ENCODE peak calls at places on chromosomes 13 and 19, in seven cellular contexts. G is breast epithelium, X is IMR-90, J is ascending aorta, N is neural progenitor cell, B is stomach, K is K562. Y is an unnamed sample.
A peak's percentile ranks its signal among the peaks of the same experiment; 100 is the strongest.

GRCh38 chr13:71417205-71417604 is 449.8 kb downstream of the DACH1 start:
- DNase-seq in G (no peak), X (peak; percentile 0), J (no peak), N (no peak), B (no peak), K (no peak), Y (no peak)

GRCh38 chr13:112693831-112694497 is 4.1 kb downstream of the ATP11A start:
- DNase-seq in G (peak; percentile 24), X (peak; percentile 90), J (peak; percentile 60), N (peak; percentile 35), B (peak; percentile 25), K (no peak), Y (no peak)

GRCh38 chr19:50728084-50728737 is 5.0 kb downstream of the CLEC11A start:
- DNase-seq in G (peak; percentile 62), X (peak; percentile 75), J (peak; percentile 76), N (peak; percentile 95), B (peak; percentile 43), K (peak; percentile 96), Y (peak; percentile 98)

GRCh38 chr19:3409346-3410064 is 43.1 kb downstream of the NFIC start:
- DNase-seq in G (peak; percentile 84), X (no peak), J (no peak), N (no peak), B (peak; percentile 47), K (no peak), Y (no peak)

GRCh38 chr19:43446746-43447489 is 18.5 kb downstream of the LYPD3 start:
- DNase-seq in G (peak; percentile 82), X (peak; percentile 65), J (peak; percentile 76), N (peak; percentile 84), B (peak; percentile 80), K (peak; percentile 78), Y (peak; percentile 61)

GRCh38 chr13:113041821-113042335 is 63.7 kb upstream of the F7 start:
- DNase-seq in G (no peak), X (no peak), J (no peak), N (no peak), B (no peak), K (no peak), Y (no peak)

GRCh38 chr19:55146648-55147218 is 2.3 kb downstream of the TNNT1 start:
- DNase-seq in G (no peak), X (no peak), J (no peak), N (peak; percentile 91), B (no peak), K (peak; percentile 92), Y (peak; percentile 87)

GRCh38 chr19:5686647-5687359 is 3.3 kb upstream of the RPL36 start:
- DNase-seq in G (peak; percentile 99), X (peak; percentile 83), J (peak; percentile 97), N (peak; percentile 98), B (peak; percentile 99), K (peak; percentile 99), Y (peak; percentile 100)

GRCh38 chr13:36026556-36026955 is 104.6 kb downstream of the DCLK1 start:
- DNase-seq in G (no peak), X (no peak), J (no peak), N (no peak), B (no peak), K (no peak), Y (no peak)

GRCh38 chr13:107680115-107680514 is 535.2 kb downstream of the LIG4 start:
- DNase-seq in G (no peak), X (peak; percentile 28), J (no peak), N (no peak), B (no peak), K (no peak), Y (no peak)

GRCh38 chr19:50320051-50320450 is 9.1 kb downstream of the KCNC3 start:
- DNase-seq in G (no peak), X (no peak), J (no peak), N (no peak), B (no peak), K (no peak), Y (no peak)

GRCh38 chr19:35256566-35256965 is 7.8 kb downstream of the LSR start:
- DNase-seq in G (no peak), X (no peak), J (no peak), N (no peak), B (no peak), K (no peak), Y (no peak)

DNA sequence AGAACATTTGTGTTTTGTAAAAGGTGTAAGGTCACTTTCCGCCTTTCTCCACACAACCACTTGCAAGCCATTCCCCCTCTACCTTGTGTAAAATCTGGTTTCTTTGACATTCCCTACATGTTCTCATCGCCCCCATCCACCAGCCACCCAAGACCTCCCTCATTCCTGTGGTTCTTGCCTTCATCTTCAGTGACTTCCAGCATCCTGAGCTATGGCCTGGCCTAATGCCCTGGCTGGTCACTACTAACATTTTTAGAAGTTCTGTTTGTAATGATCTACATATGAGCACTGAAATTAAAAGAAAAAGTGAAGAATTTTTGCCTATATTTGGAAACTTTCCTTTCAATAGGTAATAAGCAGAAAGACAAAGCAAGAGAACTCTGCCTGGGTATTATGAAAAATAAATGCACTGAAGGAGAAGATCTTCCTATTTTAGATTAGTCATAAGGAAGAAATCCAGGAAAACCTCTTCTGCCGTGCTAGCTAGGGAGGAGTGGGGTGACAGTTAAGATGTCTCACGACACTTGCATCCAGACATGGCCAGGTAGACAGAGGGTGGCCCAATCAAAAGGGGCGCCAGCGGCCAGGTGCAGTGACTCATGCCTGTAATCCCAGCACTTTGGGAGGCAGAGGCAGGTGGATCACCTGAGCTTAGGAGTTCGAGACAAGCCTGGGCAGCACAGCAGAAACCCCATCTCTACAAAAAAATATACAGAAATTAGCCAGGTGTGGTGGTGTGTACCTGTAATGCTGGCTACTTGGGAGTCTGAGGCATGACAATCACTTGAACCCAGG is 28.1 kb upstream of the MPHOSPH8 start:
- DNase-seq in G (no peak), X (peak; percentile 34), J (no peak), N (no peak), B (no peak), K (no peak), Y (no peak)
- H3K4me1 ChIP-seq in G (no peaks in the 10 kb centered on the region), X (no peaks in the 10 kb centered on the region), J (peaks cover 3% of the 10 kb centered on the region), N (peaks cover 3% of the 10 kb centered on the region), B (peaks cover 17% of the 10 kb centered on the region), K (no peaks in the 10 kb centered on the region), Y (peaks cover 24% of the 10 kb centered on the region)

DNA sequence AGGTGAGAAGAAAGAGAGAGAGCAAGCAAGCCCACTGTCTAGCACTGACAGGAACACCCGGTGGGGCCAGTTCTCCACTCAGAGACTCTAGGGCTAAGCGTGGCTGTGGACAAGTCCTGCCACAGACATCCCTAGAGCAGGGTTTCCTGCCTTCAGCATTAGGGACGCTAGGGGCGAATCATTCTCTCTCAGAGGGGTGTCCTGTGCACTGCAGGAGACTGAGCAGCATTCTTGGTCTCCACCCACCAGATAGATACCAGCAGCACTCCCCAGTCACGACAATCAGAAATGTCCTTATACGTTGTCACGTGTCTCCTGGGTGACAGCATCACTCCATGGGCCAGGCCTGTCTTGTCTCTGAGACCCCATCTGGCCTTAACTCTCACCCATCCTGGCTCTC is 1.5 kb downstream of the OR10H1 start:
- DNase-seq in G (no peak), X (no peak), J (no peak), N (no peak), B (no peak), K (no peak), Y (no peak)
- H3K9me3 ChIP-seq in G (no peaks in the 10 kb centered on the region), X (peaks cover 10% of the 10 kb centered on the region), J (no peaks in the 10 kb centered on the region), N (peaks cover 9% of the 10 kb centered on the region), B (no peaks in the 10 kb centered on the region), K (no peaks in the 10 kb centered on the region), Y (no peaks in the 10 kb centered on the region)

GRCh38 chr19:42325308-42325895 is at the start of gene MEGF8:
- DNase-seq in G (peak; percentile 98), X (peak; percentile 99), J (peak; percentile 99), N (peak; percentile 99), B (peak; percentile 98), K (peak; percentile 98), Y (peak; percentile 98)
- H3K4me1 ChIP-seq in G (peaks cover 3% of the 10 kb centered on the region), X (peaks cover 4% of the 10 kb centered on the region), J (peaks cover 29% of the 10 kb centered on the region), N (peaks cover 7% of the 10 kb centered on the region), B (peaks cover 56% of the 10 kb centered on the region), K (peaks cover 8% of the 10 kb centered on the region), Y (peaks cover 10% of the 10 kb centered on the region)

DNA sequence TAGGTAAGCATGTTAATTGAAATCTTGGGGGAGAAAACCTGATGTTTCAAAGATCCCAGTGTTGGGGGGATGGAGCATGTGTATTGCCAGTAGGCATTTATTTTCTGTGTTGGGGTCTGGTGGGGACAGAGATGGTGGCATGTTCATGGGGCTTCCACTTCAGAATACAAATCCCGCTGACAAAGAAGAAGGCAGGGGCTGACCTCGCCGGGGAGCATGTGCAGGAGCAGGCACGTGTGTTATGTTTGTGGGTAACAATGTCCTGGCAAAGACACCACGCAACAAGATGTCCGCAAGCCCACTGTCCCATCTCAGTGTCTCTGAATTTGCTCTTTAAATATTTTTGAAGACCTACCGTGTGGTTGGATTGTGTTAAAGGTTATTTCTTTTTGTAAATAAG is 164.5 kb downstream of the TEX29 start:
- DNase-seq in G (no peak), X (no peak), J (no peak), N (no peak), B (no peak), K (no peak), Y (no peak)
- H3K9me3 ChIP-seq in G (peaks cover 27% of the 10 kb centered on the region), X (peaks cover 33% of the 10 kb centered on the region), J (no peaks in the 10 kb centered on the region), N (peaks cover 4% of the 10 kb centered on the region), B (peaks cover 7% of the 10 kb centered on the region), K (no peaks in the 10 kb centered on the region), Y (no peaks in the 10 kb centered on the region)

Y was measured in HAP-1.